ENCODE peak calls at places on chromosomes 5 and 9, in six cellular contexts. W is GM12878, F is H1, C is SK-N-SH, Q is K562, T is HepG2. O is an unnamed sample.
A peak's percentile ranks its signal among the peaks of the same experiment; 100 is the strongest.

GRCh38 chr9:131677051-131677444 is 62.8 kb downstream of the RAPGEF1 start:
- DNase-seq in W (no peak), F (no peak), C (no peak), Q (no peak), T (no peak), O (no peak)

GRCh38 chr5:137221914-137222313 is 277.2 kb downstream of the SPOCK1 start:
- DNase-seq in W (no peak), F (no peak), C (peak; percentile 15), Q (no peak), T (no peak), O (no peak)

GRCh38 chr5:4511996-4512656 is 628.0 kb upstream of the ADAMTS16 start:
- DNase-seq in W (no peak), F (peak; percentile 33), C (peak; percentile 33), Q (no peak), T (peak; percentile 9), O (no peak)

GRCh38 chr5:10355071-10355889 is 1.8 kb downstream of the MARCHF6 start:
- DNase-seq in W (no peak), F (no peak), C (no peak), Q (no peak), T (no peak), O (no peak)

GRCh38 chr9:90966475-90967150 is 165.0 kb downstream of the SYK start:
- DNase-seq in W (no peak), F (no peak), C (no peak), Q (no peak), T (no peak), O (no peak)

GRCh38 chr9:132026932-132027585 is 52.6 kb downstream of the MED27 start:
- DNase-seq in W (no peak), F (peak; percentile 27), C (no peak), Q (no peak), T (no peak), O (no peak)

GRCh38 chr9:95766906-95767305 is 108.6 kb upstream of the ERCC6L2 start:
- DNase-seq in W (no peak), F (peak; percentile 33), C (no peak), Q (no peak), T (no peak), O (no peak)

GRCh38 chr5:5291357-5291756 is 131.1 kb upstream of the ICE1 start:
- DNase-seq in W (no peak), F (no peak), C (no peak), Q (no peak), T (no peak), O (no peak)

GRCh38 chr9:89463986-89464901 is 33.7 kb downstream of the SEMA4D start:
- DNase-seq in W (peak; percentile 85), F (no peak), C (no peak), Q (no peak), T (no peak), O (peak; percentile 91)

GRCh38 chr5:179803651-179804598 is 2.7 kb downstream of the MGAT4B start:
- DNase-seq in W (no peak), F (no peak), C (no peak), Q (peak; percentile 44), T (peak; percentile 44), O (no peak)

GRCh38 chr9:134399435-134400056 is 73.3 kb downstream of the RXRA start:
- DNase-seq in W (no peak), F (no peak), C (no peak), Q (peak; percentile 56), T (no peak), O (peak; percentile 45)

GRCh38 chr9:89889865-89890264 is 285.1 kb downstream of the GADD45G start:
- DNase-seq in W (no peak), F (no peak), C (no peak), Q (no peak), T (no peak), O (no peak)

GRCh38 chr5:155092318-155092717 is 78.8 kb downstream of the KIF4B start:
- DNase-seq in W (no peak), F (no peak), C (no peak), Q (no peak), T (no peak), O (peak; percentile 13)

GRCh38 chr5:55051357-55051756 is 27.3 kb downstream of the GZMK start:
- DNase-seq in W (no peak), F (no peak), C (no peak), Q (no peak), T (no peak), O (no peak)

GRCh38 chr9:127035948-127036347 is 86.5 kb downstream of the ANGPTL2 start:
- DNase-seq in W (no peak), F (no peak), C (peak; percentile 39), Q (no peak), T (no peak), O (no peak)

GRCh38 chr5:126052120-126052519 is 371.1 kb upstream of the GRAMD2B start:
- DNase-seq in W (no peak), F (no peak), C (no peak), Q (no peak), T (no peak), O (no peak)

GRCh38 chr5:22541037-22541436 is 312.1 kb downstream of the CDH12 start:
- DNase-seq in W (no peak), F (no peak), C (no peak), Q (no peak), T (no peak), O (no peak)

GRCh38 chr9:92639791-92640271 is 30.1 kb downstream of the IPPK start:
- DNase-seq in W (no peak), F (no peak), C (no peak), Q (no peak), T (no peak), O (no peak)

GRCh38 chr9:21598749-21599148 is 116.6 kb upstream of the IFNE start:
- DNase-seq in W (no peak), F (no peak), C (no peak), Q (no peak), T (no peak), O (no peak)

GRCh38 chr5:117999939-118000549 is 988.3 kb downstream of the DTWD2 start:
- DNase-seq in W (peak; percentile 7), F (no peak), C (no peak), Q (no peak), T (no peak), O (no peak)

GRCh38 chr5:112210430-112211005 is 208.6 kb downstream of the EPB41L4A start:
- DNase-seq in W (no peak), F (no peak), C (peak; percentile 52), Q (no peak), T (peak; percentile 37), O (no peak)

GRCh38 chr5:140855772-140856674 is at the start of gene PCDHA10:
- DNase-seq in W (no peak), F (no peak), C (no peak), Q (no peak), T (peak; percentile 6), O (no peak)

GRCh38 chr9:36431078-36431477 is 31.0 kb upstream of the RNF38 start:
- DNase-seq in W (no peak), F (no peak), C (no peak), Q (no peak), T (no peak), O (no peak)

GRCh38 chr9:93255994-93256877 is 72.3 kb downstream of the WNK2 start:
- DNase-seq in W (no peak), F (no peak), C (peak; percentile 29), Q (no peak), T (no peak), O (no peak)

GRCh38 chr9:109190151-109190550 is 23.1 kb upstream of the FRRS1L start:
- DNase-seq in W (no peak), F (no peak), C (no peak), Q (no peak), T (no peak), O (no peak)

GRCh38 chr9:90523953-90524352 is 118.7 kb downstream of the DIRAS2 start:
- DNase-seq in W (no peak), F (no peak), C (peak; percentile 2), Q (no peak), T (no peak), O (no peak)

GRCh38 chr9:85431396-85432102 is 310.2 kb downstream of the AGTPBP1 start:
- DNase-seq in W (no peak), F (no peak), C (no peak), Q (no peak), T (no peak), O (no peak)

GRCh38 chr5:38543886-38544285 is 12.6 kb downstream of the LIFR start:
- DNase-seq in W (no peak), F (no peak), C (no peak), Q (no peak), T (no peak), O (no peak)

GRCh38 chr9:119252671-119253299 is 116.5 kb downstream of the BRINP1 start:
- DNase-seq in W (no peak), F (no peak), C (no peak), Q (no peak), T (no peak), O (no peak)

GRCh38 chr9:122131401-122131921 is 28.1 kb downstream of the NDUFA8 start:
- DNase-seq in W (no peak), F (no peak), C (no peak), Q (no peak), T (no peak), O (no peak)
- TF ChIP-seq GABPA in W (no peak), F (no peak), C (no peak), Q (no peak), T (no peak), O (no peak)

GRCh38 chr5:159402871-159403270 is 72.6 kb upstream of the IL12B start:
- DNase-seq in W (no peak), F (no peak), C (no peak), Q (no peak), T (no peak), O (no peak)
- TF ChIP-seq GABPA in W (no peak), F (no peak), C (no peak), Q (no peak), T (no peak), O (no peak)

GRCh38 chr9:16626577-16627130 is 243.8 kb downstream of the BNC2 start:
- DNase-seq in W (no peak), F (no peak), C (no peak), Q (no peak), T (no peak), O (no peak)

GRCh38 chr9:16628421-16628820 is 242.0 kb downstream of the BNC2 start:
- DNase-seq in W (no peak), F (no peak), C (no peak), Q (no peak), T (no peak), O (no peak)

GRCh38 chr9:16625831-16626230 is 244.6 kb downstream of the BNC2 start:
- DNase-seq in W (no peak), F (no peak), C (no peak), Q (no peak), T (no peak), O (no peak)

GRCh38 chr9:16625106-16625505 is 245.4 kb downstream of the BNC2 start:
- DNase-seq in W (no peak), F (no peak), C (no peak), Q (no peak), T (no peak), O (no peak)

DNA sequence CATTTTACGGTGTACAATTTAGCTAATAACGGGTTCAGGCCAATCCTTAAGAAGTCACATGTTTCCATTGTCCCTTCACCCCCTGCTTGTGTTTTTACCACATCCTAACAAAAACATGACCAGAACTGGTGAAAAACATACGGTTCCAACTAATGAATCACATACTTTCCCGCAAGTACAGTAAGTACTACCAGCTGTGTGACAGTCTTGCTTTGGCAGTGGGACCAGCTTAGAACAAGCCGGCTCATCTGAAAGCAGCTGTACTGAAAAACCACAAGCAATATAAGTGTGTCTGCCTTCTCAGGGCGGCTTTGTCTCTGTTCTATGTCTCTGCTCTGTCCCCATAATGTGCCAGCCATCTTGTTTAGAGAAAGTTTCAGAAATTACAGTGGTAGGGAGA is 242.5 kb downstream of the BNC2 start:
- DNase-seq in W (no peak), F (no peak), C (peak; percentile 33), Q (no peak), T (no peak), O (no peak)
- TF ChIP-seq GABPA in W (no peak), F (no peak), C (no peak), Q (no peak), T (no peak), O (no peak)

GRCh38 chr5:133401731-133402347 is 210.5 kb downstream of the FSTL4 start:
- DNase-seq in W (no peak), F (no peak), C (no peak), Q (no peak), T (no peak), O (no peak)
- TF ChIP-seq GABPA in W (no peak), F (no peak), C (no peak), Q (no peak), T (no peak), O (no peak)